ENCODE peak calls at places on chromosome 4, in seven cellular contexts. One of them, this sample, is unnamed.

GRCh38 chr4:94564252-94564651 is 112.5 kb downstream of the PDLIM5 start:
- DNase-seq in GM06990: no peak
- DNase-seq in GM12878: no peak
- DNase-seq in stimulated activated CD4-positive, alpha-beta T cell treated with anti-CD3 and anti-CD28 coated beads, Interleukin-2, amount 100 ng/mL, for 48 hours: no peak
- DNase-seq in activated CD8-positive, alpha-beta memory T cell treated with anti-CD3 and anti-CD28 coated beads for 48 hours: no peak
- DNase-seq in HT1080: no peak
- DNase-seq in osteocyte: no peak
- DNase-seq in this sample: no peak

GRCh38 chr4:24598025-24598424 is 13.7 kb upstream of the DHX15 start:
- DNase-seq in stimulated activated CD4-positive, alpha-beta T cell treated with anti-CD3 and anti-CD28 coated beads, Interleukin-2, amount 100 ng/mL, for 48 hours: no peak
- DNase-seq in GM12878: no peak
- DNase-seq in osteocyte: no peak
- DNase-seq in GM06990: no peak
- DNase-seq in HT1080: no peak
- DNase-seq in activated CD8-positive, alpha-beta memory T cell treated with anti-CD3 and anti-CD28 coated beads for 48 hours: no peak
- DNase-seq in this sample: no peak

GRCh38 chr4:6688879-6689505 is 4.7 kb upstream of the S100P start:
- DNase-seq in GM06990: no peak
- DNase-seq in osteocyte: peak
- DNase-seq in GM12878: no peak
- DNase-seq in stimulated activated CD4-positive, alpha-beta T cell treated with anti-CD3 and anti-CD28 coated beads, Interleukin-2, amount 100 ng/mL, for 48 hours: peak
- DNase-seq in HT1080: peak
- DNase-seq in activated CD8-positive, alpha-beta memory T cell treated with anti-CD3 and anti-CD28 coated beads for 48 hours: peak
- DNase-seq in this sample: peak

GRCh38 chr4:139301821-139302611 is at the start of gene NDUFC1:
- DNase-seq in stimulated activated CD4-positive, alpha-beta T cell treated with anti-CD3 and anti-CD28 coated beads, Interleukin-2, amount 100 ng/mL, for 48 hours: peak
- DNase-seq in GM06990: peak
- DNase-seq in osteocyte: peak
- DNase-seq in HT1080: peak
- DNase-seq in activated CD8-positive, alpha-beta memory T cell treated with anti-CD3 and anti-CD28 coated beads for 48 hours: peak
- DNase-seq in GM12878: peak
- DNase-seq in this sample: peak

GRCh38 chr4:144732584-144733130 is 86.7 kb downstream of the HHIP start:
- DNase-seq in osteocyte: no peak
- DNase-seq in GM06990: no peak
- DNase-seq in GM12878: no peak
- DNase-seq in stimulated activated CD4-positive, alpha-beta T cell treated with anti-CD3 and anti-CD28 coated beads, Interleukin-2, amount 100 ng/mL, for 48 hours: no peak
- DNase-seq in HT1080: peak
- DNase-seq in activated CD8-positive, alpha-beta memory T cell treated with anti-CD3 and anti-CD28 coated beads for 48 hours: no peak
- DNase-seq in this sample: no peak

GRCh38 chr4:54516556-54517215 is 141.1 kb upstream of the KIT start:
- DNase-seq in activated CD8-positive, alpha-beta memory T cell treated with anti-CD3 and anti-CD28 coated beads for 48 hours: no peak
- DNase-seq in HT1080: peak
- DNase-seq in GM12878: no peak
- DNase-seq in stimulated activated CD4-positive, alpha-beta T cell treated with anti-CD3 and anti-CD28 coated beads, Interleukin-2, amount 100 ng/mL, for 48 hours: no peak
- DNase-seq in GM06990: no peak
- DNase-seq in osteocyte: no peak
- DNase-seq in this sample: no peak

GRCh38 chr4:52837716-52838558 is 24.2 kb upstream of the RASL11B start:
- DNase-seq in GM06990: no peak
- DNase-seq in osteocyte: no peak
- DNase-seq in HT1080: peak
- DNase-seq in activated CD8-positive, alpha-beta memory T cell treated with anti-CD3 and anti-CD28 coated beads for 48 hours: no peak
- DNase-seq in stimulated activated CD4-positive, alpha-beta T cell treated with anti-CD3 and anti-CD28 coated beads, Interleukin-2, amount 100 ng/mL, for 48 hours: no peak
- DNase-seq in GM12878: no peak
- DNase-seq in this sample: no peak

GRCh38 chr4:8704632-8705031 is 112.1 kb downstream of the CPZ start:
- DNase-seq in activated CD8-positive, alpha-beta memory T cell treated with anti-CD3 and anti-CD28 coated beads for 48 hours: no peak
- DNase-seq in HT1080: no peak
- DNase-seq in GM12878: no peak
- DNase-seq in stimulated activated CD4-positive, alpha-beta T cell treated with anti-CD3 and anti-CD28 coated beads, Interleukin-2, amount 100 ng/mL, for 48 hours: no peak
- DNase-seq in osteocyte: no peak
- DNase-seq in GM06990: no peak
- DNase-seq in this sample: no peak

GRCh38 chr4:18736551-18736950 is 715.0 kb upstream of the LCORL start:
- DNase-seq in HT1080: no peak
- DNase-seq in GM12878: no peak
- DNase-seq in GM06990: no peak
- DNase-seq in stimulated activated CD4-positive, alpha-beta T cell treated with anti-CD3 and anti-CD28 coated beads, Interleukin-2, amount 100 ng/mL, for 48 hours: no peak
- DNase-seq in activated CD8-positive, alpha-beta memory T cell treated with anti-CD3 and anti-CD28 coated beads for 48 hours: no peak
- DNase-seq in osteocyte: no peak
- DNase-seq in this sample: no peak

GRCh38 chr4:140254656-140255299 is 100.8 kb upstream of the MAML3 start:
- DNase-seq in HT1080: peak
- DNase-seq in GM12878: no peak
- DNase-seq in GM06990: no peak
- DNase-seq in activated CD8-positive, alpha-beta memory T cell treated with anti-CD3 and anti-CD28 coated beads for 48 hours: no peak
- DNase-seq in stimulated activated CD4-positive, alpha-beta T cell treated with anti-CD3 and anti-CD28 coated beads, Interleukin-2, amount 100 ng/mL, for 48 hours: no peak
- DNase-seq in osteocyte: no peak
- DNase-seq in this sample: no peak

This sample was measured in A673.